ENCODE peak calls at places on chromosomes 12 and 14, in nine cellular contexts. One of them, this sample, is unnamed.

GRCh38 chr14:23175823-23176222 is 7.6 kb downstream of the SLC7A8 start:
- DNase-seq in PC-9: no peak
- DNase-seq in hepatocyte: no peak
- DNase-seq in colonic mucosa: no peak
- DNase-seq in sigmoid colon: no peak
- DNase-seq in upper lobe of right lung: no peak
- DNase-seq in adrenal gland: no peak
- DNase-seq in GM23338: no peak
- DNase-seq in A549: no peak
- DNase-seq in this sample: no peak

GRCh38 chr12:121205491-121205890 is 4.4 kb upstream of the P2RX4 start:
- DNase-seq in PC-9: no peak
- DNase-seq in hepatocyte: no peak
- DNase-seq in colonic mucosa: no peak
- DNase-seq in sigmoid colon: no peak
- DNase-seq in upper lobe of right lung: no peak
- DNase-seq in adrenal gland: no peak
- DNase-seq in GM23338: no peak
- DNase-seq in A549: no peak
- DNase-seq in this sample: no peak

GRCh38 chr14:95817271-95817670 is 59.4 kb upstream of the TUNAR start:
- DNase-seq in PC-9: no peak
- DNase-seq in hepatocyte: no peak
- DNase-seq in colonic mucosa: no peak
- DNase-seq in sigmoid colon: no peak
- DNase-seq in upper lobe of right lung: no peak
- DNase-seq in adrenal gland: no peak
- DNase-seq in GM23338: peak; percentile 55
- DNase-seq in A549: no peak
- DNase-seq in this sample: no peak

GRCh38 chr12:61538951-61539350 is 721.3 kb upstream of the USP15 start:
- DNase-seq in PC-9: no peak
- DNase-seq in hepatocyte: no peak
- DNase-seq in colonic mucosa: no peak
- DNase-seq in sigmoid colon: no peak
- DNase-seq in upper lobe of right lung: no peak
- DNase-seq in adrenal gland: no peak
- DNase-seq in GM23338: peak; percentile 70
- DNase-seq in A549: peak; percentile 10
- DNase-seq in this sample: no peak

GRCh38 chr12:15336772-15337553 is 14.7 kb downstream of the PTPRO start:
- DNase-seq in PC-9: no peak
- DNase-seq in hepatocyte: no peak
- DNase-seq in colonic mucosa: no peak
- DNase-seq in sigmoid colon: no peak
- DNase-seq in upper lobe of right lung: no peak
- DNase-seq in adrenal gland: no peak
- DNase-seq in GM23338: no peak
- DNase-seq in A549: peak; percentile 30
- DNase-seq in this sample: no peak

GRCh38 chr14:33073023-33073422 is 134.3 kb downstream of the NPAS3 start:
- DNase-seq in PC-9: no peak
- DNase-seq in hepatocyte: no peak
- DNase-seq in colonic mucosa: no peak
- DNase-seq in sigmoid colon: no peak
- DNase-seq in upper lobe of right lung: no peak
- DNase-seq in adrenal gland: no peak
- DNase-seq in GM23338: no peak
- DNase-seq in A549: no peak
- DNase-seq in this sample: no peak

GRCh38 chr14:69685217-69685616 is 73.8 kb downstream of the SUSD6 start:
- DNase-seq in PC-9: no peak
- DNase-seq in hepatocyte: no peak
- DNase-seq in colonic mucosa: no peak
- DNase-seq in sigmoid colon: no peak
- DNase-seq in upper lobe of right lung: no peak
- DNase-seq in adrenal gland: no peak
- DNase-seq in GM23338: no peak
- DNase-seq in A549: no peak
- DNase-seq in this sample: peak; percentile 91

GRCh38 chr12:109443794-109444193 is 33.3 kb downstream of the KCTD10 start:
- DNase-seq in PC-9: no peak
- DNase-seq in hepatocyte: no peak
- DNase-seq in colonic mucosa: no peak
- DNase-seq in sigmoid colon: no peak
- DNase-seq in upper lobe of right lung: no peak
- DNase-seq in adrenal gland: no peak
- DNase-seq in GM23338: no peak
- DNase-seq in A549: no peak
- DNase-seq in this sample: no peak

GRCh38 chr14:49999826-50000214 is 106.9 kb downstream of the ARF6 start:
- DNase-seq in PC-9: no peak
- DNase-seq in hepatocyte: no peak
- DNase-seq in colonic mucosa: no peak
- DNase-seq in sigmoid colon: no peak
- DNase-seq in upper lobe of right lung: no peak
- DNase-seq in adrenal gland: no peak
- DNase-seq in GM23338: no peak
- DNase-seq in A549: no peak
- DNase-seq in this sample: no peak

GRCh38 chr12:6953417-6954315 is 2.5 kb downstream of the PTPN6 start:
- DNase-seq in PC-9: no peak
- DNase-seq in hepatocyte: no peak
- DNase-seq in colonic mucosa: peak; percentile 72
- DNase-seq in sigmoid colon: peak; percentile 79
- DNase-seq in upper lobe of right lung: peak; percentile 77
- DNase-seq in adrenal gland: peak; percentile 43
- DNase-seq in GM23338: no peak
- DNase-seq in A549: no peak
- DNase-seq in this sample: no peak

GRCh38 chr12:12715459-12716150 is 1.6 kb upstream of the CDKN1B start:
- DNase-seq in PC-9: no peak
- DNase-seq in hepatocyte: no peak
- DNase-seq in colonic mucosa: peak; percentile 62
- DNase-seq in sigmoid colon: no peak
- DNase-seq in upper lobe of right lung: no peak
- DNase-seq in adrenal gland: no peak
- DNase-seq in GM23338: no peak
- DNase-seq in A549: peak; percentile 12
- DNase-seq in this sample: no peak

GRCh38 chr14:52266179-52266578 is 1.3 kb upstream of the PTGDR start:
- DNase-seq in PC-9: no peak
- DNase-seq in hepatocyte: no peak
- DNase-seq in colonic mucosa: no peak
- DNase-seq in sigmoid colon: peak; percentile 85
- DNase-seq in upper lobe of right lung: no peak
- DNase-seq in adrenal gland: no peak
- DNase-seq in GM23338: no peak
- DNase-seq in A549: no peak
- DNase-seq in this sample: no peak

DNA sequence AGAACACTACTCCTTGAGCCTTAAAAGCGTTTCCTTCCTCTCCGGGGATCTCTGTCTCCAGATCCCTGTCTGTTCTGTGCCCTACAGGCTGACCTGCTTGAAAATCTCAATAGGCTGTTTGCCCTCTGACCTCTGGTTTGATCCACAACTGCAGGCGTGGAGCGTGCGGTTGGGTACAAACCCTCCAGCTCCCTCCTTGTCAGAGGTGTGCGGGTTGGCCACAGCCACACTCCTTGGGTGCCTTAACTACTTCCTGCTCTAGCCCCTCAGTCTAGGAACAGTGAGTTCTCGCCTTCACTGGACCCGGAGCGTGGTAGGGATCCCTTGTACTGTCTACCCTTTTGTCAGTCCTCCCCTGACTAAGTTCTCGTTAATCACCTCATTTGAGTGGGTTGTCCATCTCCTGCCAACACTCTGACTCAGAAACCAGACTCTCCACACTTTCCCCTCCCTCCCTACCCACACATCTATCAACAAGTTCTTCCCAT is 33.1 kb downstream of the CMKLR1 start:
- DNase-seq in PC-9: no peak
- DNase-seq in hepatocyte: peak; percentile 35
- DNase-seq in colonic mucosa: no peak
- DNase-seq in sigmoid colon: no peak
- DNase-seq in upper lobe of right lung: no peak
- DNase-seq in adrenal gland: peak; percentile 41
- DNase-seq in GM23338: no peak
- DNase-seq in A549: no peak
- DNase-seq in this sample: no peak
- H3K4me1 ChIP-seq in PC-9: no peaks in the 10 kb centered on the region
- H3K4me1 ChIP-seq in hepatocyte: peaks cover 39% of the 10 kb centered on the region
- H3K4me1 ChIP-seq in colonic mucosa: peaks cover 3% of the 10 kb centered on the region
- H3K4me1 ChIP-seq in sigmoid colon: peaks cover 48% of the 10 kb centered on the region
- H3K4me1 ChIP-seq in upper lobe of right lung: peaks cover 76% of the 10 kb centered on the region
- H3K4me1 ChIP-seq in adrenal gland: peaks cover 4% of the 10 kb centered on the region
- H3K4me1 ChIP-seq in GM23338: peaks cover 22% of the 10 kb centered on the region
- H3K4me1 ChIP-seq in A549: peaks cover 13% of the 10 kb centered on the region
- H3K4me1 ChIP-seq in this sample: peaks cover 13% of the 10 kb centered on the region

GRCh38 chr14:66508547-66508845 is 549 bp downstream of the GPHN start:
- DNase-seq in PC-9: no peak
- DNase-seq in hepatocyte: no peak
- DNase-seq in colonic mucosa: no peak
- DNase-seq in sigmoid colon: no peak
- DNase-seq in upper lobe of right lung: no peak
- DNase-seq in adrenal gland: no peak
- DNase-seq in GM23338: no peak
- DNase-seq in A549: no peak
- DNase-seq in this sample: no peak
- H3K27ac ChIP-seq in PC-9: peak overlapping the region; percentile 79
- H3K27ac ChIP-seq in hepatocyte: peak overlapping the region; percentile 88
- H3K27ac ChIP-seq in colonic mucosa: peak overlapping the region; percentile 97
- H3K27ac ChIP-seq in sigmoid colon: peak overlapping the region; percentile 96
- H3K27ac ChIP-seq in upper lobe of right lung: peak overlapping the region; percentile 83
- H3K27ac ChIP-seq in adrenal gland: peak overlapping the region; percentile 94
- H3K27ac ChIP-seq in GM23338: no peak overlapping the region
- H3K27ac ChIP-seq in A549: peak overlapping the region; percentile 94
- H3K27ac ChIP-seq in this sample: peak overlapping the region; percentile 78

GRCh38 chr12:92603741-92604432 is 98.9 kb upstream of the PLEKHG7 start:
- DNase-seq in PC-9: no peak
- DNase-seq in hepatocyte: no peak
- DNase-seq in colonic mucosa: no peak
- DNase-seq in sigmoid colon: no peak
- DNase-seq in upper lobe of right lung: no peak
- DNase-seq in adrenal gland: no peak
- DNase-seq in GM23338: no peak
- DNase-seq in A549: peak; percentile 89
- DNase-seq in this sample: no peak
- TF ChIP-seq CTCF in PC-9: no peak
- TF ChIP-seq CTCF in hepatocyte: no peak
- TF ChIP-seq CTCF in colonic mucosa: no peak
- TF ChIP-seq CTCF in sigmoid colon: no peak
- TF ChIP-seq CTCF in upper lobe of right lung: no peak
- TF ChIP-seq CTCF in adrenal gland: no peak
- TF ChIP-seq CTCF in GM23338: no peak
- TF ChIP-seq CTCF in A549: peak; percentile 42
- TF ChIP-seq CTCF in this sample: peak; percentile 14

GRCh38 chr14:64685364-64686130 is 18.7 kb upstream of the PLEKHG3 start:
- DNase-seq in PC-9: no peak
- DNase-seq in hepatocyte: no peak
- DNase-seq in colonic mucosa: no peak
- DNase-seq in sigmoid colon: no peak
- DNase-seq in upper lobe of right lung: no peak
- DNase-seq in adrenal gland: no peak
- DNase-seq in GM23338: no peak
- DNase-seq in A549: no peak
- DNase-seq in this sample: no peak
- H3K4me1 ChIP-seq in PC-9: peaks cover 6% of the 10 kb centered on the region
- H3K4me1 ChIP-seq in hepatocyte: peaks cover 39% of the 10 kb centered on the region
- H3K4me1 ChIP-seq in colonic mucosa: no peaks in the 10 kb centered on the region
- H3K4me1 ChIP-seq in sigmoid colon: peaks cover 40% of the 10 kb centered on the region
- H3K4me1 ChIP-seq in upper lobe of right lung: peaks cover 25% of the 10 kb centered on the region
- H3K4me1 ChIP-seq in adrenal gland: no peaks in the 10 kb centered on the region
- H3K4me1 ChIP-seq in GM23338: peaks cover 4% of the 10 kb centered on the region
- H3K4me1 ChIP-seq in A549: peaks cover 18% of the 10 kb centered on the region
- H3K4me1 ChIP-seq in this sample: peaks cover 22% of the 10 kb centered on the region

GRCh38 chr14:72893636-72894322 is at the start of gene DPF3:
- DNase-seq in PC-9: peak; percentile 37
- DNase-seq in hepatocyte: peak; percentile 98
- DNase-seq in colonic mucosa: peak; percentile 98
- DNase-seq in sigmoid colon: peak; percentile 98
- DNase-seq in upper lobe of right lung: peak; percentile 98
- DNase-seq in adrenal gland: peak; percentile 97
- DNase-seq in GM23338: peak; percentile 99
- DNase-seq in A549: peak; percentile 90
- DNase-seq in this sample: peak; percentile 99
- H3K27ac ChIP-seq in PC-9: no peak within 1 kb of the TSS
- H3K27ac ChIP-seq in hepatocyte: no peak within 1 kb of the TSS
- H3K27ac ChIP-seq in colonic mucosa: no peak within 1 kb of the TSS
- H3K27ac ChIP-seq in sigmoid colon: peak within 1 kb of the TSS; percentile 76
- H3K27ac ChIP-seq in upper lobe of right lung: no peak within 1 kb of the TSS
- H3K27ac ChIP-seq in adrenal gland: peak within 1 kb of the TSS; percentile 47
- H3K27ac ChIP-seq in GM23338: no peak within 1 kb of the TSS
- H3K27ac ChIP-seq in A549: peak within 1 kb of the TSS; percentile 18
- H3K27ac ChIP-seq in this sample: no peak within 1 kb of the TSS

GRCh38 chr14:55133416-55133815 is 4.4 kb downstream of the LGALS3 start:
- DNase-seq in PC-9: no peak
- DNase-seq in hepatocyte: peak; percentile 40
- DNase-seq in colonic mucosa: no peak
- DNase-seq in sigmoid colon: no peak
- DNase-seq in upper lobe of right lung: no peak
- DNase-seq in adrenal gland: peak; percentile 65
- DNase-seq in GM23338: peak; percentile 32
- DNase-seq in A549: no peak
- DNase-seq in this sample: no peak
- TF ChIP-seq CTCF in PC-9: peak; percentile 49
- TF ChIP-seq CTCF in hepatocyte: peak; percentile 42
- TF ChIP-seq CTCF in colonic mucosa: no peak
- TF ChIP-seq CTCF in sigmoid colon: peak; percentile 32
- TF ChIP-seq CTCF in upper lobe of right lung: peak; percentile 25
- TF ChIP-seq CTCF in adrenal gland: peak; percentile 51
- TF ChIP-seq CTCF in GM23338: peak; percentile 16
- TF ChIP-seq CTCF in A549: no peak
- TF ChIP-seq CTCF in this sample: no peak

DNA sequence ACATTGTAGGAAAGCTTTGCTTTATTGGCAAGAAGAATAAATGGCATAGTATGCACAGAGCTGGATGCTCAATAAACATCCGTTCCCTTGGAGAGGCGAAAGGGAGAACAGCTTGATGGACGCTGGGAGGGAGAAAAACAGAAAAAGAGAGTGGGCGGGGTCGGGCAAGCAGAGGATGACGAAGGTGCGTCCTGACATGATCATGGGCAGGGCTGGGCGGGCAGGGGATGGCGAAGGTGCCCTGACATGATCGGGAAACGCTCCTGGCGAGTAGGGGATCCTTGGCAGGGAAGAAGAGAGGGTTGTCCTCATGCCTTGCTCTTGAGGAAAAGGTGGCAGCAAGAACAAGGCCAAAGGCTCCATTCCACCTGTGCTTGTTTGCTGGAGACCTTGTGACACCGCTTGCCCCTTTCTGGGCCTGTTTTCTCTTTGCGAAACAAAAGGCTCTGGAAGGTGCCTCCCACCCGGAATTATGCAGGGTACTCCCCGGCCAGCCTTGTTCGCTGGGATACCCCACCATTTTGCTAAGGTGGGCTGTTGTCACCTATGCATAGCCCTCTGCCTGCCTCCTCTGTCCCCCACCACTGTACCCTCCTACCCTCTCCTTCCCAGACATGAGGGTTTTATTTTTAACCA is 21.1 kb downstream of the IRF2BPL start:
- DNase-seq in PC-9: no peak
- DNase-seq in hepatocyte: no peak
- DNase-seq in colonic mucosa: peak; percentile 79
- DNase-seq in sigmoid colon: no peak
- DNase-seq in upper lobe of right lung: no peak
- DNase-seq in adrenal gland: no peak
- DNase-seq in GM23338: no peak
- DNase-seq in A549: no peak
- DNase-seq in this sample: no peak
- H3K4me1 ChIP-seq in PC-9: peaks cover 94% of the 10 kb centered on the region
- H3K4me1 ChIP-seq in hepatocyte: peaks cover 49% of the 10 kb centered on the region
- H3K4me1 ChIP-seq in colonic mucosa: peaks cover 31% of the 10 kb centered on the region
- H3K4me1 ChIP-seq in sigmoid colon: peaks cover 17% of the 10 kb centered on the region
- H3K4me1 ChIP-seq in upper lobe of right lung: peaks cover 42% of the 10 kb centered on the region
- H3K4me1 ChIP-seq in adrenal gland: peaks cover 14% of the 10 kb centered on the region
- H3K4me1 ChIP-seq in GM23338: peaks cover 46% of the 10 kb centered on the region
- H3K4me1 ChIP-seq in A549: peaks cover 28% of the 10 kb centered on the region
- H3K4me1 ChIP-seq in this sample: peaks cover 40% of the 10 kb centered on the region